ENCODE peak calls at places on chromosomes 16 and 17, in four cellular contexts. F, V, J and X are unnamed samples.

GRCh38 chr17:63946440-63947363 is 14.6 kb upstream of the CD79B start:
- DNase-seq in F (no peak), V (peak), J (no peak), X (no peak)

GRCh38 chr16:27511657-27512056 is 38.1 kb downstream of the GTF3C1 start:
- DNase-seq in F (no peak), V (no peak), J (no peak), X (no peak)

GRCh38 chr16:55622930-55623561 is 32.7 kb upstream of the SLC6A2 start:
- DNase-seq in F (no peak), V (no peak), J (no peak), X (peak)

GRCh38 chr16:11572301-11572995 is 14.3 kb downstream of the LITAF start:
- DNase-seq in F (no peak), V (no peak), J (no peak), X (no peak)

GRCh38 chr17:81537343-81537855 is 9.2 kb downstream of the FSCN2 start:
- DNase-seq in F (no peak), V (no peak), J (no peak), X (no peak)

GRCh38 chr16:57601801-57602478 is 26.5 kb upstream of the ADGRG1 start:
- DNase-seq in F (no peak), V (peak), J (no peak), X (no peak)

GRCh38 chr16:19840524-19841110 is 44.0 kb downstream of the GPRC5B start:
- DNase-seq in F (no peak), V (no peak), J (no peak), X (no peak)

GRCh38 chr16:68528686-68529379 is 10.3 kb upstream of the ZFP90 start:
- DNase-seq in F (peak), V (peak), J (peak), X (peak)

GRCh38 chr16:31476305-31477219 is 4.6 kb downstream of the TGFB1I1 start:
- DNase-seq in F (no peak), V (peak), J (no peak), X (no peak)

GRCh38 chr17:68906638-68907037 is 48.6 kb downstream of the ABCA8 start:
- DNase-seq in F (no peak), V (no peak), J (no peak), X (no peak)

GRCh38 chr16:69111831-69112230 is 6.4 kb downstream of the HAS3 start:
- DNase-seq in F (no peak), V (no peak), J (no peak), X (no peak)

GRCh38 chr17:78151514-78152008 is 5.4 kb downstream of the C17orf99 start:
- DNase-seq in F (no peak), V (no peak), J (no peak), X (no peak)

GRCh38 chr16:2278956-2279800 is 11.3 kb upstream of the RNPS1 start:
- DNase-seq in F (no peak), V (no peak), J (no peak), X (no peak)

GRCh38 chr17:4249452-4250029 is 14.2 kb downstream of the ANKFY1 start:
- DNase-seq in F (no peak), V (no peak), J (no peak), X (no peak)

GRCh38 chr17:3750926-3751325 is 27.2 kb downstream of the HASPIN start:
- DNase-seq in F (no peak), V (no peak), J (no peak), X (no peak)

GRCh38 chr17:29107084-29107483 is 64.1 kb downstream of the PIPOX start:
- DNase-seq in F (no peak), V (no peak), J (no peak), X (no peak)

GRCh38 chr17:29589524-29590260 is at the start of gene GIT1:
- DNase-seq in F (no peak), V (peak), J (no peak), X (no peak)

GRCh38 chr17:1110844-1111598 is 68.8 kb downstream of the ABR start:
- DNase-seq in F (no peak), V (peak), J (peak), X (peak)

GRCh38 chr17:3639981-3640596 is 3.5 kb downstream of the CTNS start:
- DNase-seq in F (no peak), V (peak), J (no peak), X (peak)

GRCh38 chr16:89613954-89614459 is 565 bp downstream of the DPEP1 start:
- DNase-seq in F (no peak), V (no peak), J (no peak), X (no peak)

GRCh38 chr16:75250809-75251279 is 580 bp downstream of the BCAR1 start:
- DNase-seq in F (no peak), V (no peak), J (no peak), X (no peak)

GRCh38 chr16:86465434-86465833 is 44.9 kb upstream of the FOXF1 start:
- DNase-seq in F (no peak), V (no peak), J (no peak), X (no peak)

GRCh38 chr16:73196670-73197069 is 148.7 kb upstream of the ZFHX3 start:
- DNase-seq in F (peak), V (no peak), J (no peak), X (no peak)

GRCh38 chr16:50718061-50718760 is 23.7 kb upstream of the CYLD start:
- DNase-seq in F (no peak), V (no peak), J (no peak), X (no peak)

GRCh38 chr17:74871329-74872076 is 1.3 kb downstream of the FDXR start:
- DNase-seq in F (no peak), V (no peak), J (no peak), X (no peak)

GRCh38 chr16:4179020-4179419 is 62.8 kb upstream of the ADCY9 start:
- DNase-seq in F (peak), V (no peak), J (no peak), X (no peak)

GRCh38 chr16:88289549-88290344 is 93.0 kb upstream of the ZNF469 start:
- DNase-seq in F (no peak), V (no peak), J (no peak), X (no peak)

GRCh38 chr17:8628172-8628571 is 2.4 kb downstream of the MYH10 start:
- DNase-seq in F (no peak), V (no peak), J (no peak), X (no peak)

GRCh38 chr17:64097196-64097936 is 32.6 kb downstream of the ERN1 start:
- DNase-seq in F (no peak), V (no peak), J (no peak), X (no peak)

GRCh38 chr17:38579934-38580333 is 25.8 kb downstream of the SRCIN1 start:
- DNase-seq in F (no peak), V (peak), J (no peak), X (no peak)

GRCh38 chr16:47519037-47519436 is 57.9 kb downstream of the PHKB start:
- DNase-seq in F (no peak), V (no peak), J (no peak), X (no peak)